ENCODE peak calls at places on chromosomes 2 and 18, in six cellular contexts. One of them, this sample, is unnamed. For H3K4me1, the result is how much of the 10 kb centered on the place peaks cover.

GRCh38 chr2:226766352-226767055 is 33.1 kb downstream of the IRS1 start:
- DNase-seq in neuronal stem cell: no peak
- DNase-seq in H9: no peak
- DNase-seq in trophoblast cell: no peak
- DNase-seq in H1: no peak
- DNase-seq in mesenchymal stem cell: peak
- DNase-seq in this sample: peak

GRCh38 chr2:99757715-99758114 is 267.9 kb upstream of the REV1 start:
- DNase-seq in neuronal stem cell: no peak
- DNase-seq in H9: no peak
- DNase-seq in trophoblast cell: no peak
- DNase-seq in H1: no peak
- DNase-seq in mesenchymal stem cell: no peak
- DNase-seq in this sample: no peak

GRCh38 chr2:206392118-206392517 is 51.2 kb upstream of the ADAM23 start:
- DNase-seq in neuronal stem cell: no peak
- DNase-seq in H9: peak
- DNase-seq in trophoblast cell: peak
- DNase-seq in H1: peak
- DNase-seq in mesenchymal stem cell: peak
- DNase-seq in this sample: peak

GRCh38 chr2:167013227-167013626 is 124.9 kb downstream of the XIRP2 start:
- DNase-seq in neuronal stem cell: no peak
- DNase-seq in H9: no peak
- DNase-seq in trophoblast cell: no peak
- DNase-seq in H1: no peak
- DNase-seq in mesenchymal stem cell: peak
- DNase-seq in this sample: peak

GRCh38 chr2:119820275-119820674 is 60.6 kb downstream of the PTPN4 start:
- DNase-seq in neuronal stem cell: no peak
- DNase-seq in H9: no peak
- DNase-seq in trophoblast cell: no peak
- DNase-seq in H1: no peak
- DNase-seq in mesenchymal stem cell: peak
- DNase-seq in this sample: peak

GRCh38 chr2:172888704-172889103 is 153.1 kb downstream of the RAPGEF4 start:
- DNase-seq in neuronal stem cell: no peak
- DNase-seq in H9: no peak
- DNase-seq in trophoblast cell: no peak
- DNase-seq in H1: no peak
- DNase-seq in mesenchymal stem cell: no peak
- DNase-seq in this sample: no peak

GRCh38 chr18:58473071-58473470 is 155.8 kb downstream of the ALPK2 start:
- DNase-seq in neuronal stem cell: no peak
- DNase-seq in H9: no peak
- DNase-seq in trophoblast cell: no peak
- DNase-seq in H1: no peak
- DNase-seq in mesenchymal stem cell: no peak
- DNase-seq in this sample: peak

GRCh38 chr18:39039828-39040227 is 1474.2 kb upstream of the CELF4 start:
- DNase-seq in neuronal stem cell: no peak
- DNase-seq in H9: no peak
- DNase-seq in trophoblast cell: no peak
- DNase-seq in H1: no peak
- DNase-seq in mesenchymal stem cell: no peak
- DNase-seq in this sample: no peak

GRCh38 chr2:176768185-176768584 is 444.4 kb upstream of the HNRNPA3 start:
- DNase-seq in neuronal stem cell: no peak
- DNase-seq in H9: no peak
- DNase-seq in trophoblast cell: no peak
- DNase-seq in H1: no peak
- DNase-seq in mesenchymal stem cell: no peak
- DNase-seq in this sample: no peak

GRCh38 chr18:54423831-54424230 is 66.1 kb downstream of the C18orf54 start:
- DNase-seq in neuronal stem cell: no peak
- DNase-seq in H9: no peak
- DNase-seq in trophoblast cell: no peak
- DNase-seq in H1: no peak
- DNase-seq in mesenchymal stem cell: no peak
- DNase-seq in this sample: no peak

GRCh38 chr2:53505814-53506213 is 261.8 kb upstream of the CHAC2 start:
- DNase-seq in neuronal stem cell: no peak
- DNase-seq in H9: no peak
- DNase-seq in trophoblast cell: peak
- DNase-seq in H1: no peak
- DNase-seq in mesenchymal stem cell: no peak
- DNase-seq in this sample: peak

GRCh38 chr2:23320058-23320457 is 64.9 kb upstream of the KLHL29 start:
- DNase-seq in neuronal stem cell: no peak
- DNase-seq in H9: no peak
- DNase-seq in trophoblast cell: no peak
- DNase-seq in H1: no peak
- DNase-seq in mesenchymal stem cell: no peak
- DNase-seq in this sample: no peak

GRCh38 chr2:207173651-207174050 is 7.9 kb upstream of the KLF7 start:
- DNase-seq in neuronal stem cell: no peak
- DNase-seq in H9: no peak
- DNase-seq in trophoblast cell: peak
- DNase-seq in H1: no peak
- DNase-seq in mesenchymal stem cell: no peak
- DNase-seq in this sample: no peak

GRCh38 chr2:7707723-7708122 is 790.5 kb downstream of the RNF144A start:
- DNase-seq in neuronal stem cell: no peak
- DNase-seq in H9: no peak
- DNase-seq in trophoblast cell: no peak
- DNase-seq in H1: no peak
- DNase-seq in mesenchymal stem cell: peak
- DNase-seq in this sample: peak

GRCh38 chr2:195026261-195026660 is 630.8 kb upstream of the SLC39A10 start:
- DNase-seq in neuronal stem cell: no peak
- DNase-seq in H9: no peak
- DNase-seq in trophoblast cell: no peak
- DNase-seq in H1: no peak
- DNase-seq in mesenchymal stem cell: peak
- DNase-seq in this sample: peak

GRCh38 chr2:181411105-181411849 is 45.9 kb upstream of the ITGA4 start:
- DNase-seq in neuronal stem cell: peak
- DNase-seq in H9: peak
- DNase-seq in trophoblast cell: peak
- DNase-seq in H1: peak
- DNase-seq in mesenchymal stem cell: peak
- DNase-seq in this sample: no peak

GRCh38 chr2:10240161-10240681 is 62.5 kb upstream of the HPCAL1 start:
- DNase-seq in neuronal stem cell: no peak
- DNase-seq in H9: no peak
- DNase-seq in trophoblast cell: no peak
- DNase-seq in H1: no peak
- DNase-seq in mesenchymal stem cell: no peak
- DNase-seq in this sample: no peak

GRCh38 chr2:4152051-4152450 is 448.7 kb downstream of the DCDC2C start:
- DNase-seq in neuronal stem cell: no peak
- DNase-seq in H9: no peak
- DNase-seq in trophoblast cell: no peak
- DNase-seq in H1: no peak
- DNase-seq in mesenchymal stem cell: no peak
- DNase-seq in this sample: no peak

GRCh38 chr2:237092920-237093781 is 7.5 kb downstream of the COPS8 start:
- DNase-seq in neuronal stem cell: no peak
- DNase-seq in H9: no peak
- DNase-seq in trophoblast cell: no peak
- DNase-seq in H1: no peak
- DNase-seq in mesenchymal stem cell: peak
- DNase-seq in this sample: peak

GRCh38 chr2:113225505-113226259 is 51.9 kb downstream of the PSD4 start:
- DNase-seq in neuronal stem cell: peak
- DNase-seq in H9: peak
- DNase-seq in trophoblast cell: no peak
- DNase-seq in H1: no peak
- DNase-seq in mesenchymal stem cell: peak
- DNase-seq in this sample: peak

GRCh38 chr2:141105763-141106162 is 1025.1 kb downstream of the LRP1B start:
- DNase-seq in neuronal stem cell: no peak
- DNase-seq in H9: peak
- DNase-seq in trophoblast cell: no peak
- DNase-seq in H1: no peak
- DNase-seq in mesenchymal stem cell: no peak
- DNase-seq in this sample: no peak

GRCh38 chr2:240946654-240947053 is 40.5 kb downstream of the CROCC2 start:
- DNase-seq in neuronal stem cell: no peak
- DNase-seq in H9: no peak
- DNase-seq in trophoblast cell: no peak
- DNase-seq in H1: peak
- DNase-seq in mesenchymal stem cell: peak
- DNase-seq in this sample: no peak

GRCh38 chr2:114192362-114192761 is 250.1 kb upstream of the DPP10 start:
- DNase-seq in neuronal stem cell: no peak
- DNase-seq in H9: no peak
- DNase-seq in trophoblast cell: peak
- DNase-seq in H1: no peak
- DNase-seq in mesenchymal stem cell: no peak
- DNase-seq in this sample: peak

GRCh38 chr2:64226611-64227010 is 82.4 kb upstream of the PELI1 start:
- DNase-seq in neuronal stem cell: no peak
- DNase-seq in H9: no peak
- DNase-seq in trophoblast cell: no peak
- DNase-seq in H1: no peak
- DNase-seq in mesenchymal stem cell: no peak
- DNase-seq in this sample: no peak

GRCh38 chr18:51361130-51361860 is 163.8 kb upstream of the MEX3C start:
- DNase-seq in neuronal stem cell: no peak
- DNase-seq in H9: no peak
- DNase-seq in trophoblast cell: no peak
- DNase-seq in H1: no peak
- DNase-seq in mesenchymal stem cell: peak
- DNase-seq in this sample: no peak

DNA sequence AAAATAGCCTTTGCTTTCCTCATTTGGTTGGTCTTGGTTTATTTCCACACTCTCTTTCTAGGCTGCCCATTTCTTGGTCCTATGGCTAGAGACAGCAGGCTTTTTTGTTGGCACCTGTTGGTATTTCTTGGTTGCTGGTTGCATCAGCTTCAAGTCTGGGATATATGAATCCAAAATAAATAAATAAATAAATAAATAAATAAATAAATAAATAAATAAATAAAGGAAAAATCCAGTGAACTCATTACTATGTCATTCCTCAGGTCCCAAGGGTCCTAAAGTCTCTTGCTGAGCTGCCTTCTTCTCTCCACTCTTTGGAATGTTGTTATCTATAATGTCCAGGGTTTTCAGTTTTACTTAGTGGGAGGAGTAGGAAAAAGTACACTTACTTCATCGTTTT is 165.9 kb upstream of the MEX3C start:
- DNase-seq in neuronal stem cell: no peak
- DNase-seq in H9: no peak
- DNase-seq in trophoblast cell: no peak
- DNase-seq in H1: no peak
- DNase-seq in mesenchymal stem cell: no peak
- DNase-seq in this sample: no peak
- H2AK5ac ChIP-seq in neuronal stem cell: no peak
- H2AK5ac ChIP-seq in H9: no peak
- H2AK5ac ChIP-seq in trophoblast cell: no peak
- H2AK5ac ChIP-seq in H1: no peak
- H2AK5ac ChIP-seq in mesenchymal stem cell: no peak
- H2AK5ac ChIP-seq in this sample: no peak

DNA sequence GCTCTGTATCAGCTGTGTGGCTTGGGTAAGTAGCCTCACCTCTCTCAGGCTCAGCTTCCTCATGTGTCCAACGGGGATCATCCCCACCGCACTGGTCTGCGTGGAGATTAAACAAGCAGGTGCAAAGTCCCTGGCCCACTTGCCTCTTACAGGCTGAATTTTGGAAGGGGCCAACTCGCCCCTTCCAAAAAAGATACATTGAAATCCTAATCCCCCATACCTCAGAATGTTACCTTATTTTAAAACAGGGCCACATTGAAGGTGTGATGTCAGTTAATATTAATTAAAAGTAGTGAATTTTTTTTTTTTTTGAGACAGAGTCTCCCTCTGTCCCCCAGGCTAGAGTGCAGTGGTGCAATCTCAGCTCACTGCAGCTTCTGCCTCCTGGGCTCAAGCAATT is 34.8 kb downstream of the TBC1D8 start:
- DNase-seq in neuronal stem cell: no peak
- DNase-seq in H9: no peak
- DNase-seq in trophoblast cell: no peak
- DNase-seq in H1: no peak
- DNase-seq in mesenchymal stem cell: no peak
- DNase-seq in this sample: no peak
- H3K4me1 ChIP-seq in neuronal stem cell: under half
- H3K4me1 ChIP-seq in H9: under half
- H3K4me1 ChIP-seq in trophoblast cell: under half
- H3K4me1 ChIP-seq in H1: under half
- H3K4me1 ChIP-seq in mesenchymal stem cell: under half
- H3K4me1 ChIP-seq in this sample: under half

DNA sequence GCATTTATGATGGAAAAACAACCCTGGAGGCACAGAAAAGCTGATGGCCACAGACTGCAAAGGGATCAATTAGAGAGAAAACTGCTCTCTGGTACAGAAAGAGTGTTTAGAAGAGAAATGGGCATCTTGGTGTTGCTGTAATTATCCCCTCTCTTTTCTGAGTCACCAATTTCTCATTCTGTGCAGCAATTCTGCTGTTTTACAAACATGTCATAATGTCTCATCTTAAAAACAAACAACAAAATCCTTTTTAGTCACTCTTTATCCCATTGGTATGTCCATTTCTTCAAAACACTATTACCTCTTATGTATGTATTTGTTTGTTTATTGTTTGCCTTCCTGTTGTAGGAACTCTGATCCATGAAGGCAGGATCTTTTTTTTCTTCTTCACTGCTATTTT is 73.9 kb upstream of the HK2 start:
- DNase-seq in neuronal stem cell: no peak
- DNase-seq in H9: no peak
- DNase-seq in trophoblast cell: no peak
- DNase-seq in H1: no peak
- DNase-seq in mesenchymal stem cell: no peak
- DNase-seq in this sample: peak
- H4K91ac ChIP-seq in neuronal stem cell: no peak
- H4K91ac ChIP-seq in H9: no peak
- H4K91ac ChIP-seq in trophoblast cell: no peak
- H4K91ac ChIP-seq in H1: no peak
- H4K91ac ChIP-seq in mesenchymal stem cell: no peak
- H4K91ac ChIP-seq in this sample: no peak

GRCh38 chr2:27032495-27033252 is at the start of gene TMEM214:
- DNase-seq in neuronal stem cell: peak
- DNase-seq in H9: peak
- DNase-seq in trophoblast cell: peak
- DNase-seq in H1: peak
- DNase-seq in mesenchymal stem cell: peak
- DNase-seq in this sample: peak

GRCh38 chr2:27038631-27039339 is 6.0 kb downstream of the TMEM214 start:
- DNase-seq in neuronal stem cell: no peak
- DNase-seq in H9: no peak
- DNase-seq in trophoblast cell: peak
- DNase-seq in H1: no peak
- DNase-seq in mesenchymal stem cell: no peak
- DNase-seq in this sample: no peak

GRCh38 chr2:27029051-27029450 is 3.7 kb upstream of the TMEM214 start:
- DNase-seq in neuronal stem cell: no peak
- DNase-seq in H9: no peak
- DNase-seq in trophoblast cell: no peak
- DNase-seq in H1: no peak
- DNase-seq in mesenchymal stem cell: no peak
- DNase-seq in this sample: no peak

GRCh38 chr2:27038012-27038411 is 5.2 kb downstream of the TMEM214 start:
- DNase-seq in neuronal stem cell: no peak
- DNase-seq in H9: no peak
- DNase-seq in trophoblast cell: no peak
- DNase-seq in H1: no peak
- DNase-seq in mesenchymal stem cell: no peak
- DNase-seq in this sample: no peak

GRCh38 chr2:27033253-27033852 is 588 bp downstream of the TMEM214 start:
- DNase-seq in neuronal stem cell: no peak
- DNase-seq in H9: no peak
- DNase-seq in trophoblast cell: no peak
- DNase-seq in H1: no peak
- DNase-seq in mesenchymal stem cell: no peak
- DNase-seq in this sample: no peak
- H2AK5ac ChIP-seq in neuronal stem cell: peak
- H2AK5ac ChIP-seq in H9: no peak
- H2AK5ac ChIP-seq in trophoblast cell: peak
- H2AK5ac ChIP-seq in H1: no peak
- H2AK5ac ChIP-seq in mesenchymal stem cell: peak
- H2AK5ac ChIP-seq in this sample: peak